ENCODE peak calls at places on chromosome 20, in four cellular contexts. D is glutamatergic neuron, W is OCI-LY7, P is GM13977. Z is an unnamed sample.

GRCh38 chr20:51430198-51430950 is 112.1 kb downstream of the NFATC2 start:
- DNase-seq in D (no peak), W (no peak), P (no peak), Z (no peak)

GRCh38 chr20:62069741-62070216 is 4.1 kb upstream of the TAF4 start:
- DNase-seq in D (no peak), W (no peak), P (no peak), Z (no peak)

GRCh38 chr20:59411191-59411988 is 111.0 kb downstream of the EDN3 start:
- DNase-seq in D (no peak), W (no peak), P (no peak), Z (no peak)

GRCh38 chr20:10508060-10508459 is 73.0 kb downstream of the SLX4IP start:
- DNase-seq in D (no peak), W (no peak), P (no peak), Z (no peak)

GRCh38 chr20:62477669-62478450 is 2.1 kb upstream of the GATA5 start:
- DNase-seq in D (peak), W (peak), P (no peak), Z (no peak)

GRCh38 chr20:51381557-51381956 is 161.0 kb downstream of the NFATC2 start:
- DNase-seq in D (no peak), W (peak), P (no peak), Z (no peak)

GRCh38 chr20:58907481-58908137 is 55.1 kb downstream of the GNAS start:
- DNase-seq in D (peak), W (peak), P (peak), Z (no peak)

GRCh38 chr20:45269754-45270270 is 15.4 kb upstream of the SLPI start:
- DNase-seq in D (no peak), W (no peak), P (no peak), Z (no peak)

GRCh38 chr20:45330476-45330875 is 17.7 kb downstream of the SDC4 start:
- DNase-seq in D (no peak), W (no peak), P (no peak), Z (no peak)

GRCh38 chr20:47809161-47809560 is 23.9 kb upstream of the SULF2 start:
- DNase-seq in D (no peak), W (no peak), P (no peak), Z (no peak)

GRCh38 chr20:63106765-63107448 is 100.1 kb upstream of the BHLHE23 start:
- DNase-seq in D (no peak), W (no peak), P (no peak), Z (no peak)

GRCh38 chr20:44204156-44204831 is 6.3 kb downstream of the OSER1 start:
- DNase-seq in D (no peak), W (no peak), P (no peak), Z (no peak)

GRCh38 chr20:38303908-38304379 is at the start of gene BPI:
- DNase-seq in D (no peak), W (no peak), P (no peak), Z (no peak)

GRCh38 chr20:43537921-43538854 is 20.6 kb upstream of the SGK2 start:
- DNase-seq in D (peak), W (peak), P (peak), Z (no peak)

GRCh38 chr20:64279826-64280459 is 24.4 kb downstream of the PCMTD2 start:
- DNase-seq in D (no peak), W (no peak), P (no peak), Z (no peak)

GRCh38 chr20:58452667-58453255 is 62.4 kb downstream of the APCDD1L start:
- DNase-seq in D (no peak), W (no peak), P (no peak), Z (no peak)

GRCh38 chr20:6829510-6830116 is 62.1 kb downstream of the BMP2 start:
- DNase-seq in D (no peak), W (no peak), P (no peak), Z (no peak)

GRCh38 chr20:3177746-3178477 is 4.6 kb upstream of the LZTS3 start:
- DNase-seq in D (no peak), W (no peak), P (no peak), Z (no peak)

GRCh38 chr20:58432190-58432954 is 43.3 kb downstream of the VAPB start:
- DNase-seq in D (no peak), W (no peak), P (no peak), Z (no peak)

GRCh38 chr20:17873410-17874270 is 95.0 kb downstream of the SNX5 start:
- DNase-seq in D (no peak), W (no peak), P (no peak), Z (no peak)

GRCh38 chr20:62891111-62891510 is 29.5 kb upstream of the TCFL5 start:
- DNase-seq in D (peak), W (no peak), P (no peak), Z (no peak)

GRCh38 chr20:7038029-7038428 is 270.5 kb downstream of the BMP2 start:
- DNase-seq in D (no peak), W (no peak), P (no peak), Z (no peak)

GRCh38 chr20:25453035-25453810 is 45.8 kb downstream of the GINS1 start:
- DNase-seq in D (no peak), W (no peak), P (no peak), Z (no peak)

GRCh38 chr20:54433653-54434052 is 41.7 kb upstream of the DOK5 start:
- DNase-seq in D (no peak), W (no peak), P (no peak), Z (no peak)

GRCh38 chr20:38177201-38177600 is 12.1 kb upstream of the TGM2 start:
- DNase-seq in D (no peak), W (no peak), P (no peak), Z (no peak)

GRCh38 chr20:25675161-25675560 is 21.5 kb downstream of the ZNF337 start:
- DNase-seq in D (no peak), W (no peak), P (no peak), Z (no peak)

GRCh38 chr20:23636182-23636907 is 1.4 kb downstream of the CST3 start:
- DNase-seq in D (no peak), W (no peak), P (no peak), Z (no peak)

GRCh38 chr20:22775671-22776139 is 191.3 kb upstream of the FOXA2 start:
- DNase-seq in D (no peak), W (no peak), P (no peak), Z (no peak)

GRCh38 chr20:16806061-16806460 is 57.9 kb downstream of the OTOR start:
- DNase-seq in D (no peak), W (no peak), P (no peak), Z (no peak)

GRCh38 chr20:57148266-57148665 is 118.2 kb downstream of the BMP7 start:
- DNase-seq in D (no peak), W (no peak), P (no peak), Z (no peak)

GRCh38 chr20:62901891-62902290 is 24.4 kb downstream of the DIDO1 start:
- DNase-seq in D (no peak), W (no peak), P (no peak), Z (no peak)

GRCh38 chr20:6765469-6766058 is 1.9 kb upstream of the BMP2 start:
- DNase-seq in D (no peak), W (peak), P (peak), Z (no peak)

GRCh38 chr20:9723501-9723900 is 115.4 kb downstream of the PAK5 start:
- DNase-seq in D (no peak), W (no peak), P (no peak), Z (no peak)

GRCh38 chr20:57389695-57390603 is 1.2 kb upstream of the RBM38 start:
- DNase-seq in D (peak), W (no peak), P (peak), Z (no peak)

GRCh38 chr20:20741067-20742045 is 28.9 kb upstream of the RALGAPA2 start:
- DNase-seq in D (no peak), W (no peak), P (no peak), Z (no peak)

GRCh38 chr20:1982666-1983065 is 11.2 kb downstream of the PDYN start:
- DNase-seq in D (no peak), W (no peak), P (no peak), Z (no peak)
- TF ChIP-seq CTCF in D (no peak), W (no peak), P (no peak), Z (no peak)

GRCh38 chr20:50308513-50309279 is 118.1 kb downstream of the CEBPB start:
- DNase-seq in D (no peak), W (peak), P (no peak), Z (no peak)
- TF ChIP-seq CTCF in D (no peak), W (no peak), P (no peak), Z (no peak)

GRCh38 chr20:31515775-31516107 is 1.5 kb downstream of the HM13 start:
- DNase-seq in D (no peak), W (peak), P (no peak), Z (no peak)

GRCh38 chr20:31516166-31516565 is 1.9 kb downstream of the HM13 start:
- DNase-seq in D (no peak), W (no peak), P (no peak), Z (no peak)

GRCh38 chr20:31515072-31515774 is 981 bp downstream of the HM13 start:
- DNase-seq in D (no peak), W (no peak), P (no peak), Z (no peak)

GRCh38 chr20:31516651-31517050 is 2.4 kb downstream of the HM13 start:
- DNase-seq in D (no peak), W (no peak), P (no peak), Z (no peak)

DNA sequence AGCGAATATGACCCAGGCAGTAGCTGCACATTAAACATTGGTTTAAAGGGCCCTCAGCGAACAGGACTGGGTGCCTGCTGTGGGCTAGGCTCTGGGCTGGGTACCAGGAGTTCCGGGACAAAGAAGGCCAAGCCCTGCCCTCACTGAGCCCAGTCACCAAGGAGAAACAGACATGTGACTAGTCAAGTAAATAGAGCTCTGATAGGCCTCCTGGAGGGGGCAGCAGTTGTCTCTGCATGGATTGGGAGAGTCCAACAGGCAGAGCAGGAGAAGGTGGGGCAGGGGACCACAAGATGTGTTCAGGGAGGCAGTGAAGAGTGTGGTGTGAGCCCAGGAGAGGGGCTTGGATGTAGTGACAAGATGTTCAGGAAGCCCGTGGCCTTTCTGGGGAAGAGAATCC is 3.1 kb downstream of the HM13 start:
- DNase-seq in D (peak), W (no peak), P (no peak), Z (no peak)
- TF ChIP-seq CTCF in D (no peak), W (peak), P (no peak), Z (no peak)

GRCh38 chr20:1828786-1829131 is 66.4 kb upstream of the SIRPA start:
- DNase-seq in D (no peak), W (no peak), P (no peak), Z (no peak)

GRCh38 chr20:1827510-1827973 is 67.7 kb upstream of the SIRPA start:
- DNase-seq in D (no peak), W (no peak), P (no peak), Z (no peak)

GRCh38 chr20:1829531-1829930 is 65.7 kb upstream of the SIRPA start:
- DNase-seq in D (no peak), W (no peak), P (no peak), Z (no peak)

GRCh38 chr20:1830240-1830639 is 65.0 kb upstream of the SIRPA start:
- DNase-seq in D (no peak), W (no peak), P (no peak), Z (no peak)

GRCh38 chr20:1827974-1828785 is 67.0 kb upstream of the SIRPA start:
- DNase-seq in D (no peak), W (no peak), P (no peak), Z (no peak)
- TF ChIP-seq CTCF in D (no peak), W (no peak), P (no peak), Z (no peak)

GRCh38 chr20:33319986-33320385 is 37.0 kb downstream of the BPIFB1 start:
- DNase-seq in D (no peak), W (no peak), P (no peak), Z (no peak)

GRCh38 chr20:33317424-33318095 is 34.5 kb downstream of the BPIFB1 start:
- DNase-seq in D (no peak), W (no peak), P (no peak), Z (no peak)

GRCh38 chr20:33316343-33316742 is 33.3 kb downstream of the BPIFB1 start:
- DNase-seq in D (no peak), W (no peak), P (no peak), Z (no peak)

GRCh38 chr20:33316958-33317357 is 33.9 kb downstream of the BPIFB1 start:
- DNase-seq in D (no peak), W (no peak), P (no peak), Z (no peak)

DNA sequence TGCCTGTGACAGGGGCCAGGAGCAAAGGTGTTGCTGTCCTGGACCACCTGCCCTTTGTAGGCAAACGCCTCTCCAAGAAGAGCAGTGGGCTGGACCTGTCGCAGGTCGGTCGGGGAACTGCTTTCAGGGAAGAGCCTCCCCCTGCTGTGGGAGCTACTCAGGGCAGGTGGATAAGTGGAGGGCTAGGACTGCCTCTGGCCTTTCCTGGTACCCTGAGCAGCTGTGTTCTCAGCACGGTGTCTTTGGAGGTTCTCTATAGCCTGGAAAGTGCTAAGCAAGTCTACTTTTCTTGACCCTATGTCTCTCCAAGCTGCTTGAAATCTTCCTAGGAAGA is 35.0 kb downstream of the BPIFB1 start:
- DNase-seq in D (no peak), W (no peak), P (no peak), Z (no peak)
- TF ChIP-seq CTCF in D (no peak), W (no peak), P (no peak), Z (no peak)

Z was measured in type B pancreatic cell.